ENCODE peak calls at places on chromosomes 7 and 10, in six cellular contexts. X, W, P, Z, Q and C are unnamed samples.

GRCh38 chr10:125783957-125784356 is 8.3 kb upstream of the MMP21 start:
- DNase-seq in W (no peak), Q (no peak), X (no peak), P (no peak), Z (no peak), C (peak; percentile 11)

GRCh38 chr7:84100866-84101265 is 93.7 kb downstream of the SEMA3A start:
- DNase-seq in P (peak; percentile 42), Q (no peak), X (no peak), Z (no peak), W (peak; percentile 33), C (no peak)

GRCh38 chr7:134660961-134661376 is 14.3 kb downstream of the BPGM start:
- DNase-seq in W (peak; percentile 93), X (no peak), P (peak; percentile 63), Z (no peak), Q (no peak), C (peak; percentile 60)

GRCh38 chr7:66359656-66360211 is 154.6 kb downstream of the TPST1 start:
- DNase-seq in X (no peak), P (peak; percentile 31), W (no peak), Q (no peak), Z (no peak), C (no peak)

GRCh38 chr10:47165711-47166404 is 134.1 kb upstream of the GDF10 start:
- DNase-seq in P (peak; percentile 98), W (peak; percentile 53), X (no peak), Q (peak; percentile 26), Z (peak; percentile 56), C (peak; percentile 61)

GRCh38 chr7:38318803-38319416 is 45.5 kb upstream of the TARP start:
- DNase-seq in Z (peak; percentile 40), X (no peak), W (peak; percentile 85), Q (no peak), P (peak; percentile 85), C (peak; percentile 85)

GRCh38 chr10:22754298-22754697 is 39.9 kb upstream of the PIP4K2A start:
- DNase-seq in P (no peak), W (no peak), Q (no peak), X (no peak), Z (no peak), C (no peak)

GRCh38 chr10:86673827-86674581 is 5.7 kb downstream of the LDB3 start:
- DNase-seq in Q (no peak), X (no peak), Z (no peak), P (no peak), W (no peak), C (no peak)

GRCh38 chr10:43204943-43205671 is 61.8 kb downstream of the RASGEF1A start:
- DNase-seq in Z (no peak), X (peak; percentile 44), W (peak; percentile 47), P (peak; percentile 42), Q (peak; percentile 42), C (peak; percentile 54)

GRCh38 chr7:76217942-76218566 is 16.4 kb downstream of the SRRM3 start:
- DNase-seq in Q (no peak), W (no peak), P (no peak), X (no peak), Z (no peak), C (no peak)

GRCh38 chr7:90739731-90740130 is 143.6 kb downstream of the CDK14 start:
- DNase-seq in Q (no peak), W (no peak), Z (no peak), P (no peak), X (no peak), C (no peak)

GRCh38 chr7:24381919-24382505 is 98.0 kb downstream of the NPY start:
- DNase-seq in W (peak; percentile 20), Z (no peak), P (peak; percentile 18), X (no peak), Q (no peak), C (peak; percentile 16)

GRCh38 chr7:99386584-99387238 is 12.2 kb downstream of the ARPC1B start:
- DNase-seq in Q (peak; percentile 29), P (peak; percentile 56), X (no peak), Z (no peak), W (no peak), C (peak; percentile 51)

GRCh38 chr10:60162631-60163030 is 227.0 kb downstream of the ANK3 start:
- DNase-seq in Z (no peak), X (no peak), W (no peak), Q (no peak), P (no peak), C (no peak)

GRCh38 chr7:41003031-41003925 is 699.6 kb downstream of the INHBA start:
- DNase-seq in P (peak; percentile 46), Z (no peak), W (peak; percentile 53), Q (no peak), X (no peak), C (peak; percentile 70)

GRCh38 chr7:94315011-94315410 is 79.7 kb upstream of the COL1A2 start:
- DNase-seq in Q (no peak), W (peak; percentile 68), Z (no peak), P (no peak), X (no peak), C (no peak)

GRCh38 chr10:48459270-48460147 is 145.4 kb downstream of the ARHGAP22 start:
- DNase-seq in P (no peak), W (no peak), Z (no peak), X (no peak), Q (no peak), C (no peak)

GRCh38 chr10:103894454-103894853 is 23.5 kb downstream of the STN1 start:
- DNase-seq in Q (no peak), P (peak; percentile 93), W (no peak), X (no peak), Z (no peak), C (peak; percentile 66)

GRCh38 chr10:11638055-11638698 is 26.7 kb upstream of the USP6NL start:
- DNase-seq in X (no peak), Q (no peak), W (no peak), P (no peak), Z (no peak), C (no peak)

GRCh38 chr7:2952316-2952715 is 91.4 kb downstream of the CARD11 start:
- DNase-seq in P (no peak), Q (no peak), X (no peak), W (no peak), Z (no peak), C (no peak)

GRCh38 chr7:2947381-2947780 is 96.3 kb downstream of the CARD11 start:
- DNase-seq in Q (no peak), P (no peak), X (no peak), Z (no peak), W (no peak), C (no peak)

GRCh38 chr7:2948794-2949193 is 94.9 kb downstream of the CARD11 start:
- DNase-seq in X (no peak), P (no peak), Q (no peak), Z (no peak), W (no peak), C (no peak)

GRCh38 chr7:2953099-2953498 is 90.6 kb downstream of the CARD11 start:
- DNase-seq in Z (no peak), P (peak; percentile 3), X (no peak), W (peak; percentile 6), Q (no peak), C (no peak)

DNA sequence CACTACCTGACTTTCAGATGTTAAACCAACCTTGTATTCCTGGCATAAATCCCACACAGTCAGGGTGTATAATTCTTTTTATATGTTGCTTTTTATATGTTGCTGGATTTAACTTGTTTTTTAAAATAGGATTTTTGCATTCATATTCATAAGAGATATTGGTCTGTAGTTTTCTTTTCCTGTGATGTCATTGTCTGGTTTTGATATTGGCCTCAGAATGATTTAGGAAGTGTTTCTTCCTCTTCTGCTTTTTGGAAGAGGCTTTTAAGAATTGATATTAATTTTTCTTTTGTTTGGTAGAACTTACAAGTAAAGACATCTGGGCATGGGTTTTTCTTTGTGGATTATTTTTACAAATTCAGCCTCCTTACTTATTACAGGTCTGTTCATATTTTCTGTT is 93.1 kb downstream of the CARD11 start:
- DNase-seq in Z (no peak), Q (no peak), P (no peak), W (no peak), X (no peak), C (no peak)
- H3K4me3 ChIP-seq in Z (no peak overlapping the region), Q (no peak overlapping the region), P (no peak overlapping the region), W (no peak overlapping the region), X (no peak overlapping the region), C (no peak overlapping the region)

DNA sequence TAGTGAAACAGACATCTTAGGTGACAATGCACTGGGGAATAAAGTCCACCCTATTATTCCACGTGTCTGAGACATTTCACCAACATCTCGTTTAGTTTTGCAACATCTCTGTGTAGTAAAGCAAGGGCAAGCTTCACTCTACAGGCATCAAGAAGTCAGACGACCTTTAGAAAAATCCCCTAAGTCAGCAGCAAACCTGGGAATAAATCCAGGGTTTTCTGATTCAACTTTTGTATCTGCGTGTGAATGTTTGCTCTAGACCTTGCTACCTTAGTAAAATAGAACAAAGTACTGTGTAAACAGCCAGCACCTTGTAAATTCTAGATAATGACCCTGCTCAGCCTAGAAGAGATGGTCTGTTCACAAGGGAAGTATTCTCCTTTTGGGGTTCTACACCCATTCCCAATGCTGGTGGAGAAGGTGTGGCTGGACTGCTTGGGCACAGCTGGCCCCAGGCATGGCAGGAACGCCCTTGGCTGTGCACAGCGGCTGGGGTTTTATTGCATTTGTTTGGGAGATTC is 38.4 kb upstream of the GALNTL5 start:
- DNase-seq in W (no peak), Q (no peak), X (no peak), Z (peak; percentile 33), P (peak; percentile 52), C (no peak)
- H3K4me3 ChIP-seq in W (no peak overlapping the region), Q (no peak overlapping the region), X (no peak overlapping the region), Z (no peak overlapping the region), P (no peak overlapping the region), C (no peak overlapping the region)

DNA sequence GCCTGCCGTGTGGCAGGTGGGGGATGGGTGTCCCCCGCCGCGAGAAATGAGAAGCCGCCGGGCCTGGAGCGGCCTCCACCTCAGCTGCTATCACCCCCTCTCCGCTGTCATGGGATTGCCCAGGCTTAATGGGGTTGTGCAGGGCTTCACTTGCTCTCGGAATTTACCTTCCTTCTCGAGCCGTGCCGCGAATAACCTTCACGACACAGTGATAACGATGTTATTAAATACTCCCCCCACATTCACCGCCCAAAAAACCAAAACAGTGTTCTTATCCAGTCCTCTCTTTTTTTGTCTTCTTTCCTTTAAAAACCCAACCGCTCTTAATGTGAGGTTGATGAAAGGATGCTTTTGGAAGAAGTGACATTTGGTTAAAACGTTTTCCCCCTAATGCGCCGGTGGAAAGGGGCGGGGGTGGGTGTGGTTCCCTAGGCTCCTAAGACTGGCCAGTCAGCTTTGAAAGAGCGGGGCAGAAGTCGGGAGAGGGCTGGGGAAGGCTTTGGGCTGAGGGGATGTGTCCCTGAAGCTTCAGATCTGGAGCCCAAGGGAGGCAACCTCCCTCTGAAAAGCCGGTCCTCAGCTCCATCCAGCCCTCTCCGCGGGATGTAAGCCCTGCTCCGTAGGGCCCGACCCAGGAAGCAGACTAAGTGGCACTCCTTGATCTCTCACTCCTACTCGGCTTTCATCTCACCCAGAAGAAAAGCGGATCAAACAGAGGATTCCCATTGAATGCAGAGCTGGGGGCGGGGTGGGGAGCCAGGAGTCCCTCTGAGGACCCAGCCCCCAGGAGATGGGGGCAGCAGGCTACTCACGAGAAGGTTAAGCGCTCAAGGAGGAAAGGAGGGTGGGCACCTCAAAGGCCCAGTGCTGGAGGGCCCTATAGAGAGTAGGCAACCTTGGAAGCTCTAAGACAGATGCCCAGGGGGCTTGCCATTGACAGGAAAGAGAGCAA is 2.5 kb upstream of the EVX1 start:
- DNase-seq in Z (no peak), Q (no peak), W (no peak), X (no peak), P (no peak), C (no peak)
- H3K4me3 ChIP-seq in Z (no peak overlapping the region), Q (no peak overlapping the region), W (no peak overlapping the region), X (no peak overlapping the region), P (no peak overlapping the region), C (peak overlapping the region; percentile 16)

GRCh38 chr7:106791526-106791925 is 73.6 kb upstream of the PIK3CG start:
- DNase-seq in P (no peak), Q (no peak), Z (no peak), W (no peak), X (no peak), C (no peak)
- H3K4me3 ChIP-seq in P (no peak overlapping the region), Q (no peak overlapping the region), Z (no peak overlapping the region), W (no peak overlapping the region), X (no peak overlapping the region), C (no peak overlapping the region)